ENCODE peak calls at places on chromosomes 2 and 18, in eight cellular contexts. Z is NCI-H1092; K is ecto neural progenitor cell; A is nephron progenitor cell; H is HS-5; M is activated naive CD8-positive, alpha-beta T cell treated with anti-CD3 and anti-CD28 coated beads, Interleukin-2, amount 50 U/mL, for 24 hours; D is stimulated activated CD8-positive, alpha-beta memory T cell treated with anti-CD3 and anti-CD28 coated beads, Interleukin-4, amount 100 ng/mL, for 1 hour; W is HTR-8/SVneo. I is an unnamed sample.

GRCh38 chr18:59556265-59556664 is 141.0 kb downstream of the CCBE1 start:
- DNase-seq in Z (no peak), K (no peak), A (no peak), H (peak), M (no peak), D (no peak), W (no peak), I (no peak)

GRCh38 chr2:27314709-27315108 is 6.5 kb upstream of the UCN start:
- DNase-seq in Z (no peak), K (no peak), A (no peak), H (no peak), M (no peak), D (no peak), W (no peak), I (no peak)

GRCh38 chr2:41992700-41993070 is 55.1 kb upstream of the PKDCC start:
- DNase-seq in Z (no peak), K (no peak), A (peak), H (no peak), M (no peak), D (no peak), W (no peak), I (no peak)

GRCh38 chr18:59691046-59691395 is 6.2 kb downstream of the CCBE1 start:
- DNase-seq in Z (peak), K (no peak), A (no peak), H (no peak), M (no peak), D (no peak), W (no peak), I (no peak)

GRCh38 chr2:197179744-197180498 is 130.7 kb downstream of the ANKRD44 start:
- DNase-seq in Z (no peak), K (no peak), A (peak), H (peak), M (no peak), D (no peak), W (no peak), I (no peak)

GRCh38 chr18:23884712-23885375 is 129.7 kb upstream of the TTC39C start:
- DNase-seq in Z (no peak), K (no peak), A (peak), H (no peak), M (no peak), D (no peak), W (no peak), I (no peak)

GRCh38 chr2:30683240-30683956 is 123.8 kb downstream of the CAPN13 start:
- DNase-seq in Z (no peak), K (no peak), A (no peak), H (no peak), M (no peak), D (no peak), W (no peak), I (no peak)

GRCh38 chr2:132416080-132416911 is at the start of gene GPR39:
- DNase-seq in Z (peak), K (peak), A (peak), H (peak), M (no peak), D (no peak), W (peak), I (no peak)

GRCh38 chr2:109393211-109393610 is 220.6 kb downstream of the SEPTIN10 start:
- DNase-seq in Z (no peak), K (no peak), A (no peak), H (no peak), M (no peak), D (no peak), W (no peak), I (no peak)

GRCh38 chr2:200156140-200156858 is 150.2 kb upstream of the SPATS2L start:
- DNase-seq in Z (no peak), K (no peak), A (no peak), H (peak), M (no peak), D (no peak), W (peak), I (no peak)

GRCh38 chr2:46173636-46174253 is 123.5 kb upstream of the EPAS1 start:
- DNase-seq in Z (no peak), K (no peak), A (no peak), H (no peak), M (no peak), D (no peak), W (no peak), I (no peak)

GRCh38 chr2:36805635-36806224 is 109.2 kb downstream of the VIT start:
- DNase-seq in Z (no peak), K (no peak), A (no peak), H (no peak), M (no peak), D (no peak), W (no peak), I (no peak)

GRCh38 chr2:241274127-241274526 is 41.3 kb downstream of the HDLBP start:
- DNase-seq in Z (no peak), K (no peak), A (no peak), H (no peak), M (no peak), D (no peak), W (no peak), I (no peak)

GRCh38 chr2:214604861-214605260 is 194.0 kb downstream of the VWC2L start:
- DNase-seq in Z (no peak), K (no peak), A (no peak), H (peak), M (no peak), D (no peak), W (peak), I (no peak)

GRCh38 chr2:107553534-107553933 is 273.2 kb upstream of the RGPD4 start:
- DNase-seq in Z (no peak), K (no peak), A (no peak), H (peak), M (no peak), D (no peak), W (no peak), I (no peak)

GRCh38 chr18:9239708-9240107 is 94.9 kb upstream of the TWSG1 start:
- DNase-seq in Z (no peak), K (no peak), A (no peak), H (no peak), M (no peak), D (no peak), W (no peak), I (no peak)

GRCh38 chr2:240993446-240994160 is 4.8 kb upstream of the SNED1 start:
- DNase-seq in Z (no peak), K (no peak), A (no peak), H (no peak), M (no peak), D (no peak), W (no peak), I (no peak)

GRCh38 chr2:14567561-14567960 is 65.0 kb upstream of the LRATD1 start:
- DNase-seq in Z (no peak), K (no peak), A (no peak), H (no peak), M (no peak), D (no peak), W (no peak), I (no peak)

GRCh38 chr2:176188218-176188968 is at the start of gene HOXD1:
- DNase-seq in Z (peak), K (peak), A (peak), H (peak), M (no peak), D (no peak), W (peak), I (peak)

GRCh38 chr2:176156959-176157498 is at the start of gene HOXD3:
- DNase-seq in Z (no peak), K (no peak), A (no peak), H (no peak), M (no peak), D (no peak), W (no peak), I (no peak)

GRCh38 chr2:229375241-229375640 is 104.2 kb upstream of the PID1 start:
- DNase-seq in Z (no peak), K (no peak), A (no peak), H (no peak), M (no peak), D (no peak), W (no peak), I (no peak)

GRCh38 chr2:199119796-199120195 is 337.9 kb downstream of the SATB2 start:
- DNase-seq in Z (no peak), K (no peak), A (no peak), H (no peak), M (no peak), D (no peak), W (no peak), I (no peak)

GRCh38 chr2:63818276-63818675 is 23.4 kb upstream of the UGP2 start:
- DNase-seq in Z (no peak), K (no peak), A (no peak), H (no peak), M (no peak), D (no peak), W (no peak), I (no peak)

GRCh38 chr2:186503827-186504606 is 18.0 kb downstream of the ZC3H15 start:
- DNase-seq in Z (no peak), K (no peak), A (no peak), H (no peak), M (no peak), D (no peak), W (no peak), I (no peak)

GRCh38 chr18:3297025-3297984 is 35.4 kb downstream of the MYL12B start:
- DNase-seq in Z (no peak), K (peak), A (peak), H (no peak), M (peak), D (peak), W (peak), I (peak)

GRCh38 chr18:2847341-2848144 is 737 bp downstream of the EMILIN2 start:
- DNase-seq in Z (no peak), K (peak), A (peak), H (no peak), M (peak), D (no peak), W (peak), I (peak)

GRCh38 chr2:200596774-200597173 is 11.0 kb downstream of the AOX1 start:
- DNase-seq in Z (no peak), K (no peak), A (no peak), H (no peak), M (no peak), D (no peak), W (no peak), I (no peak)

GRCh38 chr18:22088029-22088428 is 81.4 kb upstream of the GATA6 start:
- DNase-seq in Z (no peak), K (no peak), A (no peak), H (no peak), M (no peak), D (no peak), W (no peak), I (no peak)

GRCh38 chr2:70906439-70907018 is 29.2 kb upstream of the ATP6V1B1 start:
- DNase-seq in Z (no peak), K (no peak), A (no peak), H (no peak), M (no peak), D (no peak), W (no peak), I (no peak)

GRCh38 chr18:22250591-22250996 is 81.2 kb downstream of the GATA6 start:
- DNase-seq in Z (no peak), K (no peak), A (no peak), H (peak), M (no peak), D (no peak), W (no peak), I (no peak)

GRCh38 chr2:121955313-121956211 is 200.1 kb downstream of the TSN start:
- DNase-seq in Z (peak), K (no peak), A (peak), H (no peak), M (no peak), D (no peak), W (no peak), I (no peak)

GRCh38 chr2:112150851-112151250 is 12.7 kb downstream of the FBLN7 start:
- DNase-seq in Z (no peak), K (no peak), A (no peak), H (no peak), M (no peak), D (no peak), W (no peak), I (no peak)

GRCh38 chr2:239529313-239530015 is 128.6 kb upstream of the HDAC4 start:
- DNase-seq in Z (no peak), K (no peak), A (no peak), H (no peak), M (no peak), D (no peak), W (no peak), I (no peak)

GRCh38 chr2:31457651-31458050 is 43.1 kb upstream of the XDH start:
- DNase-seq in Z (no peak), K (no peak), A (no peak), H (no peak), M (no peak), D (no peak), W (no peak), I (no peak)

GRCh38 chr2:205731521-205731965 is 49.2 kb downstream of the NRP2 start:
- DNase-seq in Z (no peak), K (no peak), A (no peak), H (peak), M (no peak), D (no peak), W (no peak), I (no peak)

GRCh38 chr2:199455533-199456382 is 2.0 kb downstream of the SATB2 start:
- DNase-seq in Z (peak), K (peak), A (peak), H (no peak), M (no peak), D (no peak), W (no peak), I (no peak)

GRCh38 chr18:45169610-45170009 is 445.7 kb upstream of the SLC14A2 start:
- DNase-seq in Z (no peak), K (no peak), A (no peak), H (peak), M (no peak), D (no peak), W (no peak), I (no peak)

GRCh38 chr2:226223704-226224103 is 575.9 kb downstream of the IRS1 start:
- DNase-seq in Z (no peak), K (no peak), A (no peak), H (no peak), M (no peak), D (no peak), W (no peak), I (no peak)

GRCh38 chr2:101151141-101151858 is at the start of gene TBC1D8:
- DNase-seq in Z (peak), K (peak), A (peak), H (peak), M (peak), D (peak), W (peak), I (peak)